ENCODE peak calls at places on chromosomes 7 and 10, in nine cellular contexts. C is cerebellar cortex; O is stimulated activated CD4-positive, alpha-beta T cell treated with anti-CD3 and anti-CD28 coated beads, TNF-alpha, amount 100 ng/mL, for 48 hours; P is kidney epithelial cell; U is myocyte; J is ureter; Z is NCI-H345; H is HT1080; M is NCI-H2081. R is an unnamed sample.

GRCh38 chr10:13632879-13633437 is 46.2 kb downstream of the PRPF18 start:
- DNase-seq in C (no peak), O (no peak), P (no peak), U (peak; percentile 76), J (no peak), Z (no peak), H (no peak), M (no peak), R (no peak)

GRCh38 chr7:55449205-55449991 is 84.3 kb downstream of the LANCL2 start:
- DNase-seq in C (no peak), O (no peak), P (no peak), U (no peak), J (no peak), Z (no peak), H (no peak), M (no peak), R (no peak)

GRCh38 chr10:47361293-47361692 is 13.1 kb downstream of the RBP3 start:
- DNase-seq in C (no peak), O (peak; percentile 5), P (no peak), U (peak; percentile 43), J (no peak), Z (peak; percentile 21), H (no peak), M (peak; percentile 20), R (peak; percentile 65)

GRCh38 chr10:132711618-132712051 is 74.3 kb downstream of the NKX6-2 start:
- DNase-seq in C (no peak), O (no peak), P (no peak), U (no peak), J (no peak), Z (no peak), H (no peak), M (no peak), R (no peak)

GRCh38 chr10:18261063-18261462 is 120.8 kb downstream of the CACNB2 start:
- DNase-seq in C (peak; percentile 22), O (no peak), P (no peak), U (peak; percentile 8), J (no peak), Z (no peak), H (no peak), M (no peak), R (peak; percentile 12)

GRCh38 chr7:151925446-151926335 is 30.6 kb upstream of the GALNTL5 start:
- DNase-seq in C (peak; percentile 46), O (no peak), P (no peak), U (peak; percentile 70), J (no peak), Z (peak; percentile 90), H (no peak), M (peak; percentile 96), R (no peak)

GRCh38 chr7:140889645-140890044 is 35.1 kb downstream of the BRAF start:
- DNase-seq in C (peak; percentile 76), O (no peak), P (no peak), U (no peak), J (no peak), Z (no peak), H (no peak), M (no peak), R (peak; percentile 99)

GRCh38 chr10:113520606-113521481 is 32.0 kb upstream of the HABP2 start:
- DNase-seq in C (peak; percentile 43), O (peak; percentile 4), P (no peak), U (peak; percentile 75), J (peak; percentile 76), Z (peak; percentile 52), H (peak; percentile 62), M (peak; percentile 46), R (peak; percentile 65)

GRCh38 chr10:126037946-126038345 is 141.6 kb downstream of the FANK1 start:
- DNase-seq in C (no peak), O (no peak), P (no peak), U (no peak), J (no peak), Z (no peak), H (no peak), M (no peak), R (no peak)

GRCh38 chr10:75344170-75344569 is 57.4 kb downstream of the ZNF503 start:
- DNase-seq in C (no peak), O (no peak), P (no peak), U (no peak), J (no peak), Z (no peak), H (no peak), M (no peak), R (no peak)